ENCODE peak calls at places on chromosomes 12 and 14, in five cellular contexts. One of them, this sample, is unnamed.
A peak's percentile ranks its signal among the peaks of the same experiment; 100 is the strongest.

GRCh38 chr12:123077298-123078113 is 73.4 kb downstream of the PITPNM2 start:
- DNase-seq in H1: no peak
- DNase-seq in NT2/D1: no peak
- DNase-seq in GM12878: no peak
- DNase-seq in HepG2: no peak
- DNase-seq in this sample: no peak

GRCh38 chr14:58072288-58073071 is 79.5 kb downstream of the ARMH4 start:
- DNase-seq in H1: no peak
- DNase-seq in NT2/D1: peak; percentile 66
- DNase-seq in GM12878: peak; percentile 13
- DNase-seq in HepG2: peak; percentile 56
- DNase-seq in this sample: peak; percentile 70

GRCh38 chr14:35480119-35480769 is 53.7 kb upstream of the INSM2 start:
- DNase-seq in H1: no peak
- DNase-seq in NT2/D1: no peak
- DNase-seq in GM12878: peak; percentile 35
- DNase-seq in HepG2: no peak
- DNase-seq in this sample: no peak

GRCh38 chr12:131133015-131133905 is 179.6 kb downstream of the ADGRD1 start:
- DNase-seq in H1: no peak
- DNase-seq in NT2/D1: no peak
- DNase-seq in GM12878: no peak
- DNase-seq in HepG2: no peak
- DNase-seq in this sample: no peak

GRCh38 chr12:125161712-125162023 is 96.4 kb downstream of the AACS start:
- DNase-seq in H1: no peak
- DNase-seq in NT2/D1: no peak
- DNase-seq in GM12878: no peak
- DNase-seq in HepG2: no peak
- DNase-seq in this sample: no peak

GRCh38 chr14:61543946-61544345 is 151.4 kb upstream of the HIF1A start:
- DNase-seq in H1: no peak
- DNase-seq in NT2/D1: no peak
- DNase-seq in GM12878: no peak
- DNase-seq in HepG2: no peak
- DNase-seq in this sample: no peak

GRCh38 chr12:45260854-45261253 is 45.0 kb downstream of the ANO6 start:
- DNase-seq in H1: no peak
- DNase-seq in NT2/D1: no peak
- DNase-seq in GM12878: no peak
- DNase-seq in HepG2: no peak
- DNase-seq in this sample: no peak

GRCh38 chr12:124761876-124762275 is 101.8 kb downstream of the SCARB1 start:
- DNase-seq in H1: no peak
- DNase-seq in NT2/D1: no peak
- DNase-seq in GM12878: no peak
- DNase-seq in HepG2: no peak
- DNase-seq in this sample: no peak

GRCh38 chr14:61864329-61864898 is 102.2 kb downstream of the SNAPC1 start:
- DNase-seq in H1: no peak
- DNase-seq in NT2/D1: no peak
- DNase-seq in GM12878: no peak
- DNase-seq in HepG2: no peak
- DNase-seq in this sample: no peak

GRCh38 chr14:90547968-90548367 is 151.1 kb downstream of the CALM1 start:
- DNase-seq in H1: no peak
- DNase-seq in NT2/D1: no peak
- DNase-seq in GM12878: no peak
- DNase-seq in HepG2: no peak
- DNase-seq in this sample: no peak

GRCh38 chr14:100603341-100604125 is 16.3 kb upstream of the BEGAIN start:
- DNase-seq in H1: no peak
- DNase-seq in NT2/D1: no peak
- DNase-seq in GM12878: no peak
- DNase-seq in HepG2: no peak
- DNase-seq in this sample: no peak

GRCh38 chr14:104863131-104863862 is 1.8 kb upstream of the CEP170B start:
- DNase-seq in H1: no peak
- DNase-seq in NT2/D1: no peak
- DNase-seq in GM12878: no peak
- DNase-seq in HepG2: no peak
- DNase-seq in this sample: no peak

GRCh38 chr12:51118706-51119105 is 35.3 kb upstream of the CSRNP2 start:
- DNase-seq in H1: no peak
- DNase-seq in NT2/D1: no peak
- DNase-seq in GM12878: no peak
- DNase-seq in HepG2: no peak
- DNase-seq in this sample: no peak

GRCh38 chr12:115710104-115710564 is 567.4 kb downstream of the MED13L start:
- DNase-seq in H1: no peak
- DNase-seq in NT2/D1: no peak
- DNase-seq in GM12878: no peak
- DNase-seq in HepG2: no peak
- DNase-seq in this sample: no peak

GRCh38 chr14:103391048-103391447 is 5.8 kb downstream of the MARK3 start:
- DNase-seq in H1: no peak
- DNase-seq in NT2/D1: no peak
- DNase-seq in GM12878: no peak
- DNase-seq in HepG2: peak; percentile 44
- DNase-seq in this sample: no peak

GRCh38 chr12:14811486-14811885 is 2.5 kb downstream of the SMCO3 start:
- DNase-seq in H1: no peak
- DNase-seq in NT2/D1: no peak
- DNase-seq in GM12878: no peak
- DNase-seq in HepG2: no peak
- DNase-seq in this sample: no peak

GRCh38 chr14:24329736-24330135 is 5.1 kb downstream of the ADCY4 start:
- DNase-seq in H1: no peak
- DNase-seq in NT2/D1: no peak
- DNase-seq in GM12878: no peak
- DNase-seq in HepG2: no peak
- DNase-seq in this sample: no peak

GRCh38 chr12:55188974-55189556 is 31.8 kb upstream of the OR10A7 start:
- DNase-seq in H1: peak; percentile 1
- DNase-seq in NT2/D1: peak; percentile 81
- DNase-seq in GM12878: peak; percentile 53
- DNase-seq in HepG2: peak; percentile 72
- DNase-seq in this sample: peak; percentile 35

GRCh38 chr12:106774808-106775524 is 484 bp downstream of the RIC8B start:
- DNase-seq in H1: no peak
- DNase-seq in NT2/D1: no peak
- DNase-seq in GM12878: no peak
- DNase-seq in HepG2: no peak
- DNase-seq in this sample: no peak

GRCh38 chr12:3527181-3527580 is 36.2 kb downstream of the PRMT8 start:
- DNase-seq in H1: no peak
- DNase-seq in NT2/D1: no peak
- DNase-seq in GM12878: no peak
- DNase-seq in HepG2: no peak
- DNase-seq in this sample: no peak

GRCh38 chr12:110901401-110901800 is 19.0 kb downstream of the MYL2 start:
- DNase-seq in H1: no peak
- DNase-seq in NT2/D1: no peak
- DNase-seq in GM12878: no peak
- DNase-seq in HepG2: peak; percentile 29
- DNase-seq in this sample: no peak

GRCh38 chr14:55274760-55275159 is 3.5 kb downstream of the FBXO34 start:
- DNase-seq in H1: no peak
- DNase-seq in NT2/D1: no peak
- DNase-seq in GM12878: no peak
- DNase-seq in HepG2: no peak
- DNase-seq in this sample: no peak

GRCh38 chr14:100348779-100349708 is 25.9 kb downstream of the SLC25A47 start:
- DNase-seq in H1: no peak
- DNase-seq in NT2/D1: no peak
- DNase-seq in GM12878: no peak
- DNase-seq in HepG2: no peak
- DNase-seq in this sample: no peak

GRCh38 chr12:122878780-122879612 is 16.9 kb downstream of the VPS37B start:
- DNase-seq in H1: no peak
- DNase-seq in NT2/D1: no peak
- DNase-seq in GM12878: no peak
- DNase-seq in HepG2: no peak
- DNase-seq in this sample: no peak

GRCh38 chr14:53004976-53005375 is 54.1 kb upstream of the FERMT2 start:
- DNase-seq in H1: no peak
- DNase-seq in NT2/D1: no peak
- DNase-seq in GM12878: no peak
- DNase-seq in HepG2: no peak
- DNase-seq in this sample: no peak

GRCh38 chr12:10241781-10242180 is 29.1 kb downstream of the GABARAPL1 start:
- DNase-seq in H1: no peak
- DNase-seq in NT2/D1: no peak
- DNase-seq in GM12878: no peak
- DNase-seq in HepG2: no peak
- DNase-seq in this sample: no peak

GRCh38 chr14:77099425-77100167 is 1.5 kb downstream of the CIPC start:
- DNase-seq in H1: no peak
- DNase-seq in NT2/D1: no peak
- DNase-seq in GM12878: no peak
- DNase-seq in HepG2: no peak
- DNase-seq in this sample: peak; percentile 34

GRCh38 chr14:77097006-77097688 is 911 bp upstream of the CIPC start:
- DNase-seq in H1: no peak
- DNase-seq in NT2/D1: no peak
- DNase-seq in GM12878: no peak
- DNase-seq in HepG2: peak; percentile 17
- DNase-seq in this sample: no peak

GRCh38 chr14:77100961-77101360 is 2.9 kb downstream of the CIPC start:
- DNase-seq in H1: no peak
- DNase-seq in NT2/D1: no peak
- DNase-seq in GM12878: no peak
- DNase-seq in HepG2: no peak
- DNase-seq in this sample: no peak

GRCh38 chr14:77097689-77098469 is at the start of gene CIPC:
- DNase-seq in H1: peak; percentile 95
- DNase-seq in NT2/D1: peak; percentile 95
- DNase-seq in GM12878: peak; percentile 97
- DNase-seq in HepG2: peak; percentile 96
- DNase-seq in this sample: peak; percentile 97

DNA sequence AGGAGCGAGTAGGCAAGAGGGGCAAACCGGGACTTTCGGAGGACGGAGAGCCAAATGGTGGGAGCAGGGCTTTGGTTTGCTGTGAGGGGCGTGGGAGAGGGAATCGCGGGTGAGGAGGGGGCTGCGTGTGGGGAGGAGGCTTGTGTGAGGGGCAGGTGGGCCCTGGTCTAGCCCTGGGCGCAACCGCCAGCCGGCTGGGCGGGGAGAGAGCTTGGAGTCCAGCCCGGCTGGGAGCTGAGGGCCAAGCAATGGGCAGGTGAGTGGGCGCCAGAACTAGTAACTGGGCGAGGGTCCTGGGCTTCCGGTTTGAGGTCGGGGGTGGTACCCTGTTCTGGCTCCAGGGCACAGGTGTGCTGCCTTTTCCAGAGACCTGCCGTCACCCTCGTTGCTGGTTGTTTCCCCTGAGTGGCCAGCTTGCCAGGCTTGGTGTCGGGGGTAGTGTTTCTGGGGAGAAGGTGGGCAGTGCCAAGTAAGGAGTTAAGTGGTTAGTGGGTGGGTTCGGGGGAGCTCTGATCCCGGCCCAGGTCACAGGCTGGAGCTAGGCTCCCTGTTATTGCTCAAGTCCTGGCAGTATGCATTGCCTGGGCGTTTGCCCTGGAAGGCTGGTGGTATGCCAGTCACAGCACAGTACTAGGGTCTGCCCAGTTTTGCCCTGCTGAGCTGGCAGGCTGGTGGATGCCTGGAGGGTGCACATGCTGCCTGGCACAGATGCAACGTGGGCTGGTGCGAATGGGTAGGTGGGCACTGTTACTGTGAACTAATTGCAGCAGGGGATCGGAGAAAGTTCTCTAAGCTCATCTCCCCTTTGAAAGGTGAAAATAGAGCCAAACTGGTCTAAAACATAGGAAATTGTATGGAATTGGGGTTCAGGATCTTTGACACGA is 654 bp downstream of the CIPC start:
- DNase-seq in H1: no peak
- DNase-seq in NT2/D1: no peak
- DNase-seq in GM12878: no peak
- DNase-seq in HepG2: no peak
- DNase-seq in this sample: no peak
- TF ChIP-seq SUZ12 in H1: peak; percentile 21
- TF ChIP-seq SUZ12 in NT2/D1: no peak
- TF ChIP-seq SUZ12 in GM12878: no peak
- TF ChIP-seq SUZ12 in HepG2: no peak
- TF ChIP-seq SUZ12 in this sample: no peak

GRCh38 chr12:88336071-88336768 is 194.1 kb downstream of the TMTC3 start:
- DNase-seq in H1: no peak
- DNase-seq in NT2/D1: no peak
- DNase-seq in GM12878: no peak
- DNase-seq in HepG2: no peak
- DNase-seq in this sample: no peak

GRCh38 chr12:88339966-88340365 is 197.9 kb downstream of the TMTC3 start:
- DNase-seq in H1: no peak
- DNase-seq in NT2/D1: no peak
- DNase-seq in GM12878: no peak
- DNase-seq in HepG2: no peak
- DNase-seq in this sample: no peak

GRCh38 chr12:88338486-88338885 is 196.4 kb downstream of the TMTC3 start:
- DNase-seq in H1: no peak
- DNase-seq in NT2/D1: no peak
- DNase-seq in GM12878: no peak
- DNase-seq in HepG2: no peak
- DNase-seq in this sample: no peak

GRCh38 chr12:88342434-88342833 is 200.3 kb downstream of the TMTC3 start:
- DNase-seq in H1: no peak
- DNase-seq in NT2/D1: no peak
- DNase-seq in GM12878: no peak
- DNase-seq in HepG2: no peak
- DNase-seq in this sample: no peak

GRCh38 chr12:88339254-88339949 is 197.3 kb downstream of the TMTC3 start:
- DNase-seq in H1: no peak
- DNase-seq in NT2/D1: no peak
- DNase-seq in GM12878: no peak
- DNase-seq in HepG2: no peak
- DNase-seq in this sample: no peak
- TF ChIP-seq SUZ12 in H1: no peak
- TF ChIP-seq SUZ12 in NT2/D1: no peak
- TF ChIP-seq SUZ12 in GM12878: no peak
- TF ChIP-seq SUZ12 in HepG2: no peak
- TF ChIP-seq SUZ12 in this sample: no peak

GRCh38 chr12:52209321-52209720 is 17.5 kb upstream of the KRT80 start:
- DNase-seq in H1: no peak
- DNase-seq in NT2/D1: no peak
- DNase-seq in GM12878: no peak
- DNase-seq in HepG2: no peak
- DNase-seq in this sample: no peak
- TF ChIP-seq SUZ12 in H1: no peak
- TF ChIP-seq SUZ12 in NT2/D1: no peak
- TF ChIP-seq SUZ12 in GM12878: no peak
- TF ChIP-seq SUZ12 in HepG2: no peak
- TF ChIP-seq SUZ12 in this sample: no peak

DNA sequence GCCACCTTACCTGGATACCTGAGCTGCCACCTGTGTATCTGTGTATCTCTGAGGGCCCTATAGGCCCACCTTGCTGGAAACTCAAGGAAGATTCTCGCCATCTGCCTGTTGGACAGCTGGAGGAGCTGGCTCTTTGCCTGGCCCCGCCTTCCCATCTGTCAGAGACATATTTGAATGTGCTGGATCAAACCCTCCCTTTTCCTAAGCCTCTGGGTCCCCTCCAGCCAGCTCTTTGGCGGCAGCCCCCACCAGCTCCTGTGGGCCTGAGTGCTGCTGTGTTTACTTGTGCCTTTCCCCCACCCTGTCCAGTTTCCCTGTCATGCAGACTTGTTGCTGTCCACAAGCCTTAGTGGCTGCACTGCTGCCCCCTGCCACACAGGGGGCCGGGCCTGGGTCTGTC is 55.9 kb upstream of the SRSF5 start:
- DNase-seq in H1: no peak
- DNase-seq in NT2/D1: no peak
- DNase-seq in GM12878: no peak
- DNase-seq in HepG2: no peak
- DNase-seq in this sample: no peak
- TF ChIP-seq SUZ12 in H1: no peak
- TF ChIP-seq SUZ12 in NT2/D1: no peak
- TF ChIP-seq SUZ12 in GM12878: no peak
- TF ChIP-seq SUZ12 in HepG2: no peak
- TF ChIP-seq SUZ12 in this sample: no peak

This sample was measured in HEK293T.